ENCODE peak calls at places on chromosome 4, in seven cellular contexts. K is body of pancreas, L is A549, C is transverse colon, Y is gastrocnemius medialis, B is uterus, U is breast epithelium. H is an unnamed sample.

GRCh38 chr4:113708250-113708649 is 53.3 kb downstream of the CAMK2D start:
- DNase-seq in Y (no peak), L (no peak), C (no peak), U (no peak), B (no peak), K (no peak), H (no peak)

GRCh38 chr4:64883087-64883926 is 474.1 kb upstream of the TECRL start:
- DNase-seq in L (no peak), U (no peak), C (no peak), B (no peak), Y (no peak), K (no peak), H (no peak)

GRCh38 chr4:3472411-3473141 is 9.5 kb downstream of the DOK7 start:
- DNase-seq in C (no peak), Y (no peak), L (no peak), K (peak), U (no peak), B (no peak), H (no peak)

GRCh38 chr4:6222761-6223292 is 22.5 kb upstream of the JAKMIP1 start:
- DNase-seq in C (no peak), Y (no peak), K (peak), U (peak), L (no peak), B (no peak), H (no peak)

GRCh38 chr4:15317246-15317645 is 110.6 kb upstream of the C1QTNF7 start:
- DNase-seq in B (no peak), U (no peak), Y (no peak), L (no peak), C (no peak), K (no peak), H (no peak)

GRCh38 chr4:830776-831482 is 5.0 kb upstream of the CPLX1 start:
- DNase-seq in Y (no peak), L (no peak), U (no peak), B (no peak), K (no peak), C (no peak), H (no peak)

GRCh38 chr4:126057371-126057770 is 742.6 kb downstream of the FAT4 start:
- DNase-seq in B (no peak), Y (no peak), K (no peak), U (no peak), L (no peak), C (no peak), H (no peak)

GRCh38 chr4:26346203-26346620 is 25.4 kb downstream of the RBPJ start:
- DNase-seq in K (no peak), L (no peak), C (no peak), B (no peak), Y (no peak), U (no peak), H (peak)

GRCh38 chr4:56959064-56959463 is 18.3 kb downstream of the NOA1 start:
- DNase-seq in C (no peak), B (no peak), K (no peak), L (no peak), U (no peak), Y (no peak), H (no peak)

GRCh38 chr4:55947912-55948725 is 626 bp upstream of the CEP135 start:
- DNase-seq in C (no peak), B (no peak), K (no peak), U (no peak), Y (no peak), L (peak), H (peak)

GRCh38 chr4:80097395-80098177 is 24.6 kb upstream of the ANTXR2 start:
- DNase-seq in L (no peak), K (no peak), B (peak), C (peak), U (no peak), Y (peak), H (peak)

GRCh38 chr4:153205028-153205648 is 895 bp downstream of the TRIM2 start:
- DNase-seq in U (no peak), B (no peak), K (peak), Y (no peak), C (peak), L (no peak), H (no peak)

GRCh38 chr4:97235516-97235915 is 907.8 kb downstream of the STPG2 start:
- DNase-seq in C (no peak), K (no peak), Y (no peak), L (no peak), U (no peak), B (no peak), H (peak)

GRCh38 chr4:159606835-159607234 is 504.0 kb downstream of the RAPGEF2 start:
- DNase-seq in Y (no peak), U (no peak), K (no peak), C (no peak), L (no peak), B (no peak), H (no peak)

GRCh38 chr4:165378763-165379631 is at the start of gene CPE:
- DNase-seq in C (peak), L (peak), U (peak), Y (peak), B (peak), K (peak), H (peak)

GRCh38 chr4:145481942-145482208 is 222 bp downstream of the SMAD1 start:
- DNase-seq in U (no peak), B (no peak), K (no peak), C (no peak), Y (no peak), L (no peak), H (no peak)

GRCh38 chr4:162767090-162767489 is 399.6 kb downstream of the NAF1 start:
- DNase-seq in L (no peak), B (no peak), K (no peak), Y (no peak), U (no peak), C (no peak), H (no peak)

GRCh38 chr4:137852326-137852725 is 320.0 kb upstream of the PCDH18 start:
- DNase-seq in L (no peak), C (no peak), K (no peak), Y (no peak), B (no peak), U (no peak), H (no peak)

GRCh38 chr4:1413687-1414479 is 7.6 kb upstream of the NKX1-1 start:
- DNase-seq in B (no peak), L (no peak), K (no peak), C (no peak), U (no peak), Y (no peak), H (no peak)

GRCh38 chr4:1595789-1596325 is 88.3 kb downstream of the FAM53A start:
- DNase-seq in U (no peak), B (no peak), L (no peak), C (no peak), K (no peak), Y (no peak), H (no peak)

GRCh38 chr4:16721618-16722291 is 176.7 kb downstream of the LDB2 start:
- DNase-seq in Y (no peak), K (peak), B (no peak), U (no peak), C (no peak), L (no peak), H (peak)

GRCh38 chr4:52423967-52424366 is 235.1 kb downstream of the USP46 start:
- DNase-seq in Y (no peak), U (no peak), C (no peak), L (no peak), B (no peak), K (no peak), H (no peak)

GRCh38 chr4:14934704-14935390 is 67.4 kb upstream of the CPEB2 start:
- DNase-seq in K (peak), C (no peak), Y (no peak), U (no peak), L (no peak), B (no peak), H (no peak)

GRCh38 chr4:99861120-99861905 is 32.9 kb downstream of the LAMTOR3 start:
- DNase-seq in C (no peak), L (no peak), U (no peak), K (no peak), Y (no peak), B (no peak), H (no peak)

GRCh38 chr4:140641789-140642439 is 73.2 kb upstream of the UCP1 start:
- DNase-seq in K (peak), B (no peak), L (no peak), U (peak), Y (no peak), C (no peak), H (no peak)

GRCh38 chr4:99117876-99118693 is 26.0 kb downstream of the ADH4 start:
- DNase-seq in C (no peak), L (no peak), U (no peak), Y (no peak), K (no peak), B (no peak), H (peak)

GRCh38 chr4:48138511-48138910 is 4.5 kb upstream of the TXK start:
- DNase-seq in B (no peak), Y (no peak), C (no peak), K (no peak), U (no peak), L (no peak), H (no peak)

GRCh38 chr4:173370130-173370476 is 651 bp upstream of the SAP30 start:
- DNase-seq in L (peak), C (peak), U (peak), Y (peak), K (no peak), B (peak), H (no peak)

GRCh38 chr4:16785800-16786527 is 112.5 kb downstream of the LDB2 start:
- DNase-seq in Y (no peak), L (no peak), K (no peak), C (no peak), U (no peak), B (no peak), H (peak)

GRCh38 chr4:25970241-25970675 is 56.2 kb downstream of the SMIM20 start:
- DNase-seq in B (no peak), Y (no peak), L (no peak), C (peak), U (no peak), K (peak), H (no peak)

GRCh38 chr4:183353557-183353956 is 31.3 kb upstream of the CLDN24 start:
- DNase-seq in L (no peak), U (no peak), K (no peak), C (no peak), B (no peak), Y (no peak), H (no peak)

GRCh38 chr4:110163327-110164070 is 34.9 kb downstream of the ELOVL6 start:
- DNase-seq in C (no peak), L (peak), K (no peak), B (no peak), U (no peak), Y (no peak), H (no peak)

GRCh38 chr4:81946996-81947395 is 426.8 kb downstream of the HNRNPD start:
- DNase-seq in Y (no peak), B (no peak), L (no peak), U (no peak), C (no peak), K (no peak), H (no peak)

GRCh38 chr4:10114147-10114546 is 2.5 kb downstream of the WDR1 start:
- DNase-seq in B (no peak), K (no peak), Y (no peak), U (no peak), C (no peak), L (no peak), H (no peak)

GRCh38 chr4:10112658-10113284 is 3.8 kb downstream of the WDR1 start:
- DNase-seq in Y (no peak), C (no peak), L (no peak), K (no peak), B (no peak), U (no peak), H (no peak)

GRCh38 chr4:10114607-10115006 is 2.0 kb downstream of the WDR1 start:
- DNase-seq in L (no peak), B (no peak), Y (no peak), C (no peak), U (no peak), K (no peak), H (no peak)

GRCh38 chr4:10115271-10115656 is 1.3 kb downstream of the WDR1 start:
- DNase-seq in L (no peak), K (no peak), U (no peak), Y (no peak), C (peak), B (no peak), H (peak)

GRCh38 chr4:10113362-10114047 is 3.1 kb downstream of the WDR1 start:
- DNase-seq in K (no peak), L (no peak), U (no peak), Y (no peak), B (no peak), C (no peak), H (no peak)
- TF ChIP-seq POLR2A in K (no peak), L (no peak), U (no peak), Y (no peak), B (no peak), C (no peak), H (peak)

GRCh38 chr4:63619771-63620170 is 789.5 kb downstream of the TECRL start:
- DNase-seq in U (no peak), B (no peak), C (no peak), L (no peak), Y (no peak), K (no peak), H (no peak)
- TF ChIP-seq POLR2A in U (no peak), B (no peak), C (no peak), L (no peak), Y (no peak), K (no peak), H (no peak)

GRCh38 chr4:40192286-40193017 is 4.4 kb upstream of the RHOH start:
- DNase-seq in Y (no peak), U (no peak), K (no peak), L (no peak), B (no peak), C (peak), H (no peak)
- TF ChIP-seq POLR2A in Y (no peak), U (no peak), K (no peak), L (no peak), B (no peak), C (no peak), H (no peak)

GRCh38 chr4:119629142-119629471 is 503 bp upstream of the PDE5A start:
- DNase-seq in L (no peak), C (no peak), B (no peak), U (no peak), Y (no peak), K (no peak), H (no peak)

GRCh38 chr4:119626420-119626819 is 2.2 kb downstream of the PDE5A start:
- DNase-seq in C (no peak), K (no peak), Y (no peak), B (no peak), L (no peak), U (no peak), H (no peak)

GRCh38 chr4:119626943-119627266 is 1.7 kb downstream of the PDE5A start:
- DNase-seq in Y (no peak), K (no peak), C (no peak), L (no peak), U (no peak), B (no peak), H (no peak)

GRCh38 chr4:119627267-119628190 is 1.1 kb downstream of the PDE5A start:
- DNase-seq in Y (peak), L (peak), B (peak), C (peak), K (peak), U (peak), H (peak)

DNA sequence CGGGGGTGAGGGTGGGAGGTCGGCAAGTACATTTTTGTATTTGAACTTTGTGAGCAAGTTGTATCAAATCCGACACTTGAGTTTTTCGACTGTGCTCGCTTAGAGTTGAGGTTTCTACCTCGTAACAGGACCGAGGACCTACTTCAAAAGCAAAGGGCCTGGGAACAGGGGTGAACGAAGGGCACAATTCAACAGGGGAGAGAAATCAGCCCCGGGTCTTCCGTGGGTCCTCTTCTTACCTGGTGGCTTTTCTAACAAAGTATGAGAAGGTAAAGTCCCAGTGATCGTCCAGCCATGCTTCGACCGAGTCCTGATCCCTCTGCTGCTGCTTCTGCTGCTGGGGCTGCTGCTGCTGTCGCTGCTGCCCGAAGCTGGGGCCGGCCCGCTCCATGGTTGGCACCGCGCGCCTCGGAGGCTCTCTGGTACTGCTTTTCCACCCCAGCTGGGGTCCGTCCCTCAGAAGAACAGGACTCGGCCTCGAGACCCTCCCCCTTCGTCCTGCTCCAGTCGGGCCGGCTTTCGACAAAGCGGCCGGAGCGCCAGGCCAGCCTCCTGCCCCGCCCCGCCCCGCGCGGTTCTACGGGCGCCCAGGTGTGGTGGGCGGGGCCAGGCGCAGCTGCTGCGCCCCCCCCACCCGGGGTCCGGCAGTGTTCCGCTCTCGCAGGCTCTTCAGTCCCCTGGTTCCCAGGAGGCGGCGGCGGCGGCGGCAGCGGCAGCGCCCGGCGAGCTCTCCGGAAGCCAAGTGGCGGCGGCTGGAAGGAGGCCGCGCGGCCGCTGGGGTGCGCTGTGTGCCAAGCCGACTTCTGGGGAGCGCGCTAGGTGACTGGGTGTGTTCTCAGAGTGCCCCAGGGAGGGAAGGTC is at the start of gene PDE5A:
- DNase-seq in Y (peak), U (peak), K (peak), L (peak), B (peak), C (peak), H (peak)
- TF ChIP-seq POLR2A in Y (no peak), U (no peak), K (peak), L (no peak), B (peak), C (peak), H (no peak)

DNA sequence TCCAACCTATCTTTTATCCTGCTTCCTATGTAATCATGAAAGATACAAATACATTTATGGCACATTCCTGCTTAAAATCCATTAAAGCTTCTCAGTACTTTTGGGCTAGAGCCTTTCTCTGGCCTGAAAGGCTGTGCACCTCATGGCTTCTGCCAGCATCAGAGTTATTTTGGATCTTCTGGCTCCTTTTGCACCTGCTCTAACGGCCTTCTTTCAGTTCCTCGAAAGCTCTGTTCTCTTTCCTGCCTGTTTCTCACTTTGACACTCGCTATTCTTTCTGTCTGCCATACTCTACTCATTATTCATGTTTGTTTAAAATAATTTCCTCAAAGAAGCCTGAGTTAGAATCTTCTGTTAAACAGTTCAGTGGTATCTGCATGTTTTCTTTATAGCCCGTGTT is 86.0 kb downstream of the LRP2BP start:
- DNase-seq in U (no peak), K (no peak), L (no peak), B (no peak), C (no peak), Y (no peak), H (no peak)
- TF ChIP-seq POLR2A in U (no peak), K (no peak), L (no peak), B (no peak), C (no peak), Y (no peak), H (no peak)

GRCh38 chr4:8201341-8201781 is 2.3 kb downstream of the SH3TC1 start:
- DNase-seq in U (no peak), L (no peak), B (no peak), K (no peak), Y (no peak), C (peak), H (peak)

GRCh38 chr4:8202108-8202507 is 3.0 kb downstream of the SH3TC1 start:
- DNase-seq in C (no peak), B (no peak), Y (no peak), U (no peak), L (no peak), K (no peak), H (no peak)

GRCh38 chr4:8199594-8200301 is 658 bp downstream of the SH3TC1 start:
- DNase-seq in C (peak), U (no peak), L (peak), B (no peak), K (peak), Y (no peak), H (peak)

GRCh38 chr4:8198906-8199593 is at the start of gene SH3TC1:
- DNase-seq in B (peak), Y (peak), L (peak), C (peak), U (peak), K (peak), H (peak)

DNA sequence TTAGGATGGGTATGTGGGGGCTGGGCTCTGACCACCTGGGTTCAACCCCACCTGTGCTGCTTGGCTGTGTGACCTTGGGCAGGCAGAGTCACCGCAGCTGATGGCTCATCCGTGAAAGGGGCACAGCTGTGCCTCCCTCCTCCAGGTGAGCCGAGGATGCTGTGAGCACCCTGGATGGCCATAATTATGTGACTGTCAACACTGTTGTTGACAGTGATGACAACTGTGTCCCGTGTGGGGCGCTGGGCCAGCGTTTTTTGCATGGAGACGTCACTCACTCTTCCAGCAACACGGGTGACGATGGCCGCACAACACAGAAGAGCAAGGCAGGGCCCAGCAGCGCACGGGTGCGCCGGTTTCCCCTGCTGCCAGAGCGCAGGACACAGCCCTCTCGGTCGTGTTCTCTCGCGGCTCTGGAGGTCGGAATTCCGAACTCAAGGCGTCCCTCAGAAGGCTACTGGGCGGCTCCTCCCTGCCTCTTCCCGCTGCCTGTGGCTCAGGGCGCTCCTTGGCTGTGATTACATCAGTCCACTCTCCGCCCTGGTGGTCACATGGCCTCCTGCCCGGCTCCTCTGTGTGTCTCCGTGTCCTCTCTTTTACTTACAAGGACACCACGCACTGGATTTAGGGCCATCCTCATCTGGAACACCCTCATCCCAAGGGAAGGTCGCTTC is 1.3 kb downstream of the SH3TC1 start:
- DNase-seq in U (no peak), C (peak), B (no peak), K (peak), Y (peak), L (no peak), H (peak)
- TF ChIP-seq POLR2A in U (no peak), C (peak), B (peak), K (peak), Y (peak), L (no peak), H (peak)

DNA sequence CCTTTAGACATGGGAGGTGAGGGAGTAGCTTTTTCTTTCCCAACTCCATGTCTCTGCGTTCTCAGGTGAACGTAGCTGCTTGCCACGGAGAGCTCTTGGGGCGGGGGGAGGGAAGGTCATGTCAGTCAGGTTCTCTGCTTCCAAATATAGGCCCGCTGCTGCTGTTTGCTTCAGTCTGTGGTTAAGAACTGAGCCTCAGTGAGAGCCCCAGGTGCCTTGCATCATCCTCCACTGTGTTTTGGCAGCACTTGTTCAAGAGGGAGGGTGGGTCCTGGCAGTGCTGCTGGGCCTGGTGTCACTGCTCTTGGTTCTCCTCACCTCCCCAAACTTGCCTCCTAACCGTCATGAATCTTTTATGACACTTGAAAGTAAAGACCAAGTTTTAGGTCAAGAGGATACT is 46.6 kb downstream of the HADH start:
- DNase-seq in C (peak), K (no peak), L (no peak), Y (no peak), B (no peak), U (no peak), H (no peak)
- TF ChIP-seq POLR2A in C (no peak), K (no peak), L (no peak), Y (no peak), B (no peak), U (no peak), H (no peak)

H was measured in endothelial cell of umbilical vein.